ENCODE peak calls at places on chromosome 14, in four cellular contexts. B is H4, F is HCT116, G is left ventricle myocardium inferior. X is an unnamed sample.
A peak's percentile ranks its signal among the peaks of the same experiment; 100 is the strongest.

GRCh38 chr14:89041245-89041585 is 216.8 kb downstream of the TTC8 start:
- DNase-seq in B (no peak), F (peak; percentile 27), G (no peak), X (no peak)

GRCh38 chr14:100406505-100407131 is 83.5 kb downstream of the SLC25A47 start:
- DNase-seq in B (peak; percentile 47), F (no peak), G (no peak), X (no peak)

GRCh38 chr14:94971750-94972149 is 185.6 kb downstream of the DICER1 start:
- DNase-seq in B (no peak), F (no peak), G (no peak), X (no peak)

GRCh38 chr14:24311837-24312615 is 724 bp downstream of the LTB4R start:
- DNase-seq in B (no peak), F (no peak), G (no peak), X (no peak)

GRCh38 chr14:91367173-91368171 is 50.1 kb downstream of the CCDC88C start:
- DNase-seq in B (peak; percentile 76), F (no peak), G (no peak), X (no peak)

GRCh38 chr14:56821807-56822615 is 11.7 kb upstream of the OTX2 start:
- DNase-seq in B (no peak), F (no peak), G (no peak), X (no peak)

GRCh38 chr14:92475451-92476187 is 38.0 kb upstream of the RIN3 start:
- DNase-seq in B (no peak), F (no peak), G (peak; percentile 68), X (no peak)

GRCh38 chr14:70631948-70632347 is 9.8 kb upstream of the TTC9 start:
- DNase-seq in B (no peak), F (no peak), G (no peak), X (no peak)

GRCh38 chr14:67221248-67221981 is 19.8 kb upstream of the PALS1 start:
- DNase-seq in B (peak; percentile 69), F (peak; percentile 6), G (no peak), X (peak; percentile 50)

GRCh38 chr14:96085369-96085768 is 46.2 kb downstream of the C14orf132 start:
- DNase-seq in B (no peak), F (no peak), G (no peak), X (no peak)

GRCh38 chr14:38145142-38145541 is 62.6 kb upstream of the SSTR1 start:
- DNase-seq in B (no peak), F (no peak), G (no peak), X (no peak)

GRCh38 chr14:64910847-64911495 is 3.3 kb upstream of the CHURC1 start:
- DNase-seq in B (peak; percentile 14), F (peak; percentile 39), G (no peak), X (peak; percentile 11)

GRCh38 chr14:70084226-70084625 is 104.5 kb downstream of the SLC8A3 start:
- DNase-seq in B (no peak), F (no peak), G (no peak), X (no peak)

GRCh38 chr14:94823556-94824341 is 53.8 kb upstream of the GSC start:
- DNase-seq in B (peak; percentile 89), F (peak; percentile 76), G (no peak), X (peak; percentile 14)

GRCh38 chr14:73227812-73228781 is 9.2 kb upstream of the PAPLN start:
- DNase-seq in B (peak; percentile 85), F (no peak), G (peak; percentile 51), X (no peak)

GRCh38 chr14:99314623-99315022 is 42.6 kb upstream of the BCL11B start:
- DNase-seq in B (no peak), F (no peak), G (no peak), X (no peak)

GRCh38 chr14:52974406-52974805 is 23.6 kb upstream of the FERMT2 start:
- DNase-seq in B (peak; percentile 24), F (no peak), G (no peak), X (no peak)

GRCh38 chr14:99134333-99135046 is 137.5 kb downstream of the BCL11B start:
- DNase-seq in B (no peak), F (no peak), G (no peak), X (no peak)

GRCh38 chr14:81766597-81766996 is 232.9 kb upstream of the SEL1L start:
- DNase-seq in B (no peak), F (no peak), G (no peak), X (no peak)

GRCh38 chr14:23115918-23116317 is 3.1 kb downstream of the CEBPE start:
- DNase-seq in B (no peak), F (no peak), G (no peak), X (no peak)

GRCh38 chr14:104073764-104074163 is 11.7 kb upstream of the ASPG start:
- DNase-seq in B (no peak), F (no peak), G (no peak), X (no peak)

GRCh38 chr14:94478420-94478819 is 2.4 kb upstream of the SERPINA9 start:
- DNase-seq in B (no peak), F (no peak), G (no peak), X (no peak)

GRCh38 chr14:90985601-90986242 is 74.7 kb downstream of the RPS6KA5 start:
- DNase-seq in B (no peak), F (no peak), G (no peak), X (no peak)

GRCh38 chr14:97602438-97603117 is 805.4 kb downstream of the VRK1 start:
- DNase-seq in B (no peak), F (no peak), G (no peak), X (no peak)

GRCh38 chr14:68757618-68758081 is 35.2 kb downstream of the ZFP36L1 start:
- DNase-seq in B (peak; percentile 30), F (no peak), G (peak; percentile 27), X (no peak)

GRCh38 chr14:97298331-97298730 is 501.1 kb downstream of the VRK1 start:
- DNase-seq in B (no peak), F (no peak), G (no peak), X (no peak)

GRCh38 chr14:24297190-24297964 is 2.2 kb downstream of the DHRS1 start:
- DNase-seq in B (peak; percentile 44), F (no peak), G (no peak), X (no peak)

GRCh38 chr14:49870908-49871307 is 18.3 kb upstream of the NEMF start:
- DNase-seq in B (no peak), F (no peak), G (no peak), X (no peak)

GRCh38 chr14:65637780-65638179 is 225.2 kb downstream of the FUT8 start:
- DNase-seq in B (peak; percentile 2), F (no peak), G (no peak), X (no peak)

GRCh38 chr14:64938972-64939816 is 3.4 kb downstream of the GPX2 start:
- DNase-seq in B (no peak), F (no peak), G (no peak), X (no peak)

GRCh38 chr14:30621354-30621953 is 665 bp upstream of the SCFD1 start:
- DNase-seq in B (no peak), F (no peak), G (no peak), X (no peak)

GRCh38 chr14:101888182-101888581 is 76.2 kb upstream of the DYNC1H1 start:
- DNase-seq in B (no peak), F (no peak), G (no peak), X (no peak)

GRCh38 chr14:29911815-29912214 is 15.8 kb downstream of the PRKD1 start:
- DNase-seq in B (no peak), F (no peak), G (no peak), X (no peak)

GRCh38 chr14:24790196-24790595 is 156.2 kb upstream of the GZMB start:
- DNase-seq in B (no peak), F (no peak), G (no peak), X (no peak)

GRCh38 chr14:104746951-104747481 is 5.9 kb upstream of the SIVA1 start:
- DNase-seq in B (no peak), F (no peak), G (no peak), X (no peak)